ENCODE peak calls at places on chromosome 18, in four cellular contexts. M is GM12878, Z is HEK293T, V is K562. I is an unnamed sample.

GRCh38 chr18:23609390-23610008 is 23.2 kb upstream of the NPC1 start:
- DNase-seq in M (no peak), Z (no peak), V (no peak), I (no peak)

GRCh38 chr18:29157057-29157780 is 980.3 kb upstream of the CDH2 start:
- DNase-seq in M (no peak), Z (no peak), V (no peak), I (no peak)

GRCh38 chr18:32548688-32549087 is 78.0 kb upstream of the GAREM1 start:
- DNase-seq in M (no peak), Z (no peak), V (no peak), I (no peak)

GRCh38 chr18:32812342-32812741 is 39.5 kb upstream of the KLHL14 start:
- DNase-seq in M (no peak), Z (no peak), V (no peak), I (no peak)

GRCh38 chr18:68448736-68449135 is 266.2 kb downstream of the TMX3 start:
- DNase-seq in M (no peak), Z (no peak), V (no peak), I (no peak)

GRCh38 chr18:25834061-25834460 is 256.4 kb downstream of the SS18 start:
- DNase-seq in M (no peak), Z (no peak), V (no peak), I (no peak)

GRCh38 chr18:72544092-72544886 is at the start of gene CBLN2:
- DNase-seq in M (no peak), Z (peak), V (peak), I (peak)

GRCh38 chr18:22169889-22170420 is 566 bp downstream of the GATA6 start:
- DNase-seq in M (no peak), Z (peak), V (peak), I (peak)

GRCh38 chr18:63511285-63511684 is 30.9 kb upstream of the SERPINB12 start:
- DNase-seq in M (no peak), Z (peak), V (no peak), I (peak)

GRCh38 chr18:63831080-63831788 is 56.0 kb downstream of the SERPINB7 start:
- DNase-seq in M (no peak), Z (no peak), V (no peak), I (no peak)

GRCh38 chr18:58529714-58530354 is 99.1 kb downstream of the ALPK2 start:
- DNase-seq in M (no peak), Z (peak), V (peak), I (peak)

GRCh38 chr18:10732990-10733389 is 207.2 kb downstream of the NAPG start:
- DNase-seq in M (no peak), Z (no peak), V (no peak), I (no peak)

GRCh38 chr18:58579561-58580047 is 49.3 kb downstream of the ALPK2 start:
- DNase-seq in M (no peak), Z (no peak), V (no peak), I (peak)

GRCh38 chr18:54671291-54671881 is 80.3 kb downstream of the DYNAP start:
- DNase-seq in M (no peak), Z (peak), V (peak), I (peak)

GRCh38 chr18:58894937-58895336 is 30.3 kb downstream of the ZNF532 start:
- DNase-seq in M (no peak), Z (no peak), V (no peak), I (no peak)

GRCh38 chr18:71008257-71008656 is 719.4 kb downstream of the SOCS6 start:
- DNase-seq in M (no peak), Z (no peak), V (no peak), I (no peak)

GRCh38 chr18:40356153-40356552 is 1598.9 kb upstream of the PIK3C3 start:
- DNase-seq in M (no peak), Z (no peak), V (no peak), I (no peak)

GRCh38 chr18:42533010-42533409 is 578.0 kb downstream of the PIK3C3 start:
- DNase-seq in M (no peak), Z (no peak), V (no peak), I (no peak)

DNA sequence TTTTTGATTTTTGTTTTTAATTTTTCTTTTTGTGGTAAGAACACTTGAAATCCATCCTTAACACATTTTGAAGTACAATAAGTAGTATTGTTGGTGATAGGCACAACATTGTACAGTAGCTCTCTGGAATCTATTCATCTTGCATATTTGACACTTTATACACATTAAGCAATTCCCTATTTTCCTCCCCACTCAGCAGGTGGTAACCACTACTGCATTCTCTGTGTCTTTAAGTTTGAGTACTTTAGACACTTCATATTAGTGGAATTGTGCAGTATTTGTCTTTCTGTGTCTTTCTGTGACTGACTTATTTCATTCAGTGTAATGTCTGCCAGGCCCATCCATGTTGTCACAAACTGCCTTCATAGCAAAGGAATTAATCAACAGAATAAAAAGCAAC is 471.7 kb upstream of the CDH20 start:
- DNase-seq in M (no peak), Z (no peak), V (no peak), I (no peak)
- TF ChIP-seq TARDBP in M (no peak), Z (no peak), V (no peak), I (no peak)

GRCh38 chr18:21167641-21168372 is 56.2 kb upstream of the ROCK1 start:
- DNase-seq in M (no peak), Z (no peak), V (no peak), I (peak)

GRCh38 chr18:21162786-21163185 is 51.2 kb upstream of the ROCK1 start:
- DNase-seq in M (no peak), Z (no peak), V (no peak), I (no peak)

GRCh38 chr18:21168880-21169279 is 57.3 kb upstream of the ROCK1 start:
- DNase-seq in M (no peak), Z (no peak), V (no peak), I (no peak)

GRCh38 chr18:21164746-21165145 is 53.1 kb upstream of the ROCK1 start:
- DNase-seq in M (no peak), Z (no peak), V (no peak), I (no peak)

DNA sequence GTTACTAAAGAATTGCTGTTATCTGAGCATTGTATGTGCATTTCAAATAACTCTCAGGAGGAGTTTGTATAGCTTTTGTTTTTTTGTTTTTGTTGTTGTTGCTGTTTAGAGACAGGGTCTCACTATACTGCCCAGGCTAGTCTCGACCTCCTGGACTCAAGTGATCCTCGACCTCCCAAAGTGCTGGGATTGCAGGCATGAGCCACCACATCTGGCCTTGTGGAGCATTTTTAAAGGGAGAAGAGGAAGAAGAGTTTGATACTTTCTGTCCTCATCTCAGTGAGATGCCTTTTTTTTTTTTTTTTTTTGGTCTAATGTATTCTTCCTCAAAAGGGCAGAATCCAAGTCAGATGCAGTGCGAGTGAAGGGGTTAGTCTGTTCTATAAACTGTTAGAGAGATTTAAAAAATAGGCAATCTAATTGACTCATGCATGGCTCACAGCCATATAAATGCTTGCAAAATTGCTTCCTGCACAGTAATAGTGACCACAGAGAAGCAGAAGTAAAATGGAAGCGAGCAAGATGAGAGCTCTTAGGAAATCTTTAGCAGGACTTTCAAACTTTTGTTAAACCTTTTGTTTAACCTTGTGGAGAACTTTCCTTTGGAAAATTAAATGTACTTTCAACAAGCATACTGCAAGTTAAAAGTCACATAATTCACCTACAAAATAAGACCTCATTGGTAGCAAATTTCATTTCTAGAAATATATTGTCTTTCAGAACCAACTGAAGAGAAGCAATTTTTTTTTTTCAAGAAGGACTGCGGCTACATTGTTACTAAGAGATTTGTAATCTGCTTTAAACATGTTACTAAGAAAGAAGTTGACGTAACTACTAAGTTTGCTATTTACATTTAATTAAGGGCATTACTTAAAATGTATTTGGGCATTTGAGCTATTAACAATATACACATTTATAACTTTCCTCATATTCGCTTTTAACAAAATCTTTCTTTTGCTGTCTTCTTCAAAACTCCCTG is 52.3 kb upstream of the ROCK1 start:
- DNase-seq in M (no peak), Z (no peak), V (no peak), I (no peak)
- TF ChIP-seq TARDBP in M (no peak), Z (no peak), V (no peak), I (no peak)

DNA sequence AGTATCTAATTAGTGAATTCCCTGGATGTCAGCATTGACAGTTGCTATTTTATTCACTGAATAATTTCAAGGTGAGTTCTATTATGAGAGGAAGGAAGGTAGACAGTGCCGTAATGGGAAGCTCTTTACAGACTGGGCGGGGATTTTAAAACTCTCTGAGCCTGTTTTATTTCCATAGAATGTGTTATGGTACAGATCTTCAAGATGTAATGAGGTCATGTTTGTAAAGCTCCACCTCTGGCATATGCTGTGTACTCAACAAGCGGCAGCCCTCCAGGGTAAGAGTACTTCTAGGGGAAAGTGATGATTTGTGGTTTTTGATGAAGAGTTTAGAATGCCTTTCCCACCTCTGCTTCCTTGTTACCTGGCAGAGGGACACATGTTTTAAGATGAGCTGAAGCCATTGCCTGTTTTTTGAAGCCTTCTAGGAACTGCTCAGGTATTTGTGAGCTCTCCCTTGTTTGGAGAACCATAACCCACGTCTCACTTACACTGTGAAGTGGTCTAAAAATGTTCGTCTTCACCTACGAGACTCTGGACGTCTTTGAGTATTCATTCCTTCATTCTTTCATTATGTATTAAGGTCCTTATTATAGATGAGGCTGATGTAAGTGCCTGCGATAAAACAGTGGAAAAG is 251.2 kb downstream of the PTGR3 start:
- DNase-seq in M (no peak), Z (no peak), V (no peak), I (no peak)
- TF ChIP-seq TARDBP in M (no peak), Z (no peak), V (no peak), I (no peak)

GRCh38 chr18:34942975-34943374 is 98.2 kb upstream of the MAPRE2 start:
- DNase-seq in M (no peak), Z (no peak), V (no peak), I (peak)

GRCh38 chr18:34947711-34948125 is 93.5 kb upstream of the MAPRE2 start:
- DNase-seq in M (no peak), Z (no peak), V (no peak), I (peak)

GRCh38 chr18:34938102-34938501 is 103.1 kb upstream of the MAPRE2 start:
- DNase-seq in M (no peak), Z (no peak), V (no peak), I (no peak)

GRCh38 chr18:34943587-34943986 is 97.6 kb upstream of the MAPRE2 start:
- DNase-seq in M (no peak), Z (no peak), V (no peak), I (no peak)

GRCh38 chr18:34942276-34942675 is 98.9 kb upstream of the MAPRE2 start:
- DNase-seq in M (no peak), Z (no peak), V (no peak), I (no peak)
- TF ChIP-seq TARDBP in M (no peak), Z (no peak), V (no peak), I (no peak)

DNA sequence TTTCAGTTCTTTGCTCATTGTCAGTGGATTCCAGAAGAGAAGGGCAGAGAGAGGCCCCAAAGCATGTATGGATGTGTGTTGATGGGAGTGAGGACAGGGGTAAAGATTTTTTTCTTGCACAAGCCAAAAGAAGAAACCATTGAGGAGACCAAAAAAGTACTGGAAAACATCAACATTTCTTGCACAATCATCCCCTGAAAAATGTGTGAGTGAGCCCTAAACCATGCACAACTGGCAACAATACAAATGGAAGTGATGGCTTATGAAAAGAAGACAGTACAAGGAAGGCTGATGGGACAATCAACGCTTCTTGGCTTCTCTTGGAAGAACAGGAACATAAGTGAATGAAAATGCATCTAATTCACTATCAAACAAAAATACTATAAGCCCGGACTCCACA is 5.6 kb upstream of the SMAD7 start:
- DNase-seq in M (no peak), Z (no peak), V (no peak), I (no peak)
- TF ChIP-seq TARDBP in M (no peak), Z (no peak), V (no peak), I (no peak)

GRCh38 chr18:76720683-76721082 is 101.7 kb upstream of the ZNF236 start:
- DNase-seq in M (no peak), Z (no peak), V (no peak), I (no peak)
- TF ChIP-seq TARDBP in M (no peak), Z (no peak), V (no peak), I (no peak)

DNA sequence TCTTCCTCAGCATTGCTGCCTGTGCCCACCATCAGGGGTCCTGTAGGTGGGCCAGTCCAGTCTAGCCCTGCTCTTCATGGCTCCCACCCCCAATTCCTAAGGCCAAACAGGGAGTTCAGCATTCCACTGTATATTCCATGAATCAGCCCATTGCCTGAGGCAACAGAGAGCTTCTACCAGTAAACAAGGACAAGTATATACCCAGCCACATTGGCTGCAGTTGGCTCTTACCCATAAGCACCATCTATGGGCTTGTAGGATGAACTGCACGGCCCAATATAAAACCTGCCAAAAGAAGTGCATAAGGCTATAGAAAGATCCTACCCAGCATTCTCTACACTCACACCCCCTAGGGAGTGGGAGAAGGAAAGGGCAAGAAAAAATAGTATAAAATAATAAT is 95.1 kb upstream of the SALL3 start:
- DNase-seq in M (no peak), Z (no peak), V (no peak), I (no peak)
- TF ChIP-seq TARDBP in M (no peak), Z (no peak), V (no peak), I (no peak)